ENCODE peak calls at places on chromosomes 6 and 20, in seven cellular contexts. K is brain microvascular endothelial cell; A is ACHN; H is kidney tubule cell; P is LHCN-M2; J is NCI-H1092; X is CD4-positive, alpha-beta memory T cell. Z is an unnamed sample.

GRCh38 chr6:157304840-157305675 is 18.3 kb downstream of the TMEM242 start:
- DNase-seq in K (peak), A (no peak), H (peak), P (no peak), J (no peak), X (no peak), Z (no peak)

GRCh38 chr6:16466778-16467177 is 228.4 kb downstream of the GMPR start:
- DNase-seq in K (no peak), A (no peak), H (no peak), P (no peak), J (no peak), X (no peak), Z (no peak)

GRCh38 chr20:34473262-34473883 is 42.8 kb upstream of the DYNLRB1 start:
- DNase-seq in K (peak), A (peak), H (no peak), P (peak), J (no peak), X (no peak), Z (no peak)

GRCh38 chr6:22149501-22150490 is 147.0 kb downstream of the PRL start:
- DNase-seq in K (peak), A (peak), H (peak), P (peak), J (peak), X (no peak), Z (no peak)

GRCh38 chr6:119200774-119201173 is 122.3 kb upstream of the FAM184A start:
- DNase-seq in K (no peak), A (peak), H (peak), P (no peak), J (no peak), X (no peak), Z (no peak)

GRCh38 chr6:36334832-36335459 is 1.7 kb downstream of the BNIP5 start:
- DNase-seq in K (no peak), A (no peak), H (peak), P (no peak), J (no peak), X (no peak), Z (no peak)

GRCh38 chr6:21845018-21845417 is 251.5 kb downstream of the SOX4 start:
- DNase-seq in K (no peak), A (peak), H (no peak), P (peak), J (no peak), X (no peak), Z (no peak)

GRCh38 chr6:131250121-131250520 is 114.9 kb downstream of the AKAP7 start:
- DNase-seq in K (peak), A (peak), H (peak), P (peak), J (no peak), X (no peak), Z (peak)

GRCh38 chr20:19885981-19886665 is 128.1 kb downstream of the RIN2 start:
- DNase-seq in K (peak), A (peak), H (peak), P (no peak), J (no peak), X (no peak), Z (peak)

GRCh38 chr6:121376411-121376810 is 42.1 kb upstream of the TBC1D32 start:
- DNase-seq in K (no peak), A (no peak), H (no peak), P (no peak), J (no peak), X (no peak), Z (no peak)

GRCh38 chr6:24935753-24936152 is at the start of gene RIPOR2:
- DNase-seq in K (no peak), A (no peak), H (no peak), P (no peak), J (no peak), X (peak), Z (no peak)

GRCh38 chr6:7673063-7673536 is 52.8 kb upstream of the BMP6 start:
- DNase-seq in K (peak), A (no peak), H (peak), P (no peak), J (no peak), X (no peak), Z (no peak)

GRCh38 chr6:11354019-11354418 is 121.6 kb upstream of the NEDD9 start:
- DNase-seq in K (peak), A (no peak), H (no peak), P (peak), J (no peak), X (peak), Z (no peak)

GRCh38 chr6:11803596-11803981 is 25.0 kb upstream of the ADTRP start:
- DNase-seq in K (no peak), A (no peak), H (no peak), P (no peak), J (no peak), X (no peak), Z (no peak)

GRCh38 chr6:142333431-142333830 is 31.6 kb downstream of the ADGRG6 start:
- DNase-seq in K (no peak), A (no peak), H (no peak), P (no peak), J (no peak), X (no peak), Z (no peak)

GRCh38 chr6:146041282-146041681 is 12.4 kb downstream of the GRM1 start:
- DNase-seq in K (peak), A (peak), H (peak), P (peak), J (no peak), X (no peak), Z (no peak)

GRCh38 chr6:49698538-49699205 is 14.7 kb downstream of the CRISP2 start:
- DNase-seq in K (no peak), A (no peak), H (no peak), P (no peak), J (no peak), X (no peak), Z (no peak)

GRCh38 chr20:20780127-20780822 is 67.8 kb upstream of the RALGAPA2 start:
- DNase-seq in K (no peak), A (no peak), H (peak), P (peak), J (no peak), X (no peak), Z (no peak)

GRCh38 chr6:164911151-164911550 is 398.3 kb downstream of the C6orf118 start:
- DNase-seq in K (no peak), A (no peak), H (no peak), P (no peak), J (no peak), X (no peak), Z (no peak)

GRCh38 chr6:158536084-158536890 is 23.6 kb upstream of the TMEM181 start:
- DNase-seq in K (peak), A (peak), H (peak), P (peak), J (peak), X (peak), Z (no peak)

GRCh38 chr6:144131248-144131709 is 19.0 kb upstream of the STX11 start:
- DNase-seq in K (peak), A (peak), H (peak), P (peak), J (no peak), X (no peak), Z (no peak)

GRCh38 chr6:145733770-145734169 is 1.6 kb downstream of the EPM2A start:
- DNase-seq in K (no peak), A (peak), H (peak), P (no peak), J (peak), X (no peak), Z (no peak)

GRCh38 chr20:11375368-11375767 is 542.3 kb upstream of the BTBD3 start:
- DNase-seq in K (no peak), A (no peak), H (no peak), P (no peak), J (no peak), X (no peak), Z (no peak)

GRCh38 chr20:24766826-24767622 is 182.0 kb upstream of the CST7 start:
- DNase-seq in K (no peak), A (no peak), H (peak), P (no peak), J (no peak), X (no peak), Z (no peak)

GRCh38 chr6:41581381-41581991 is 35.3 kb downstream of the FOXP4 start:
- DNase-seq in K (peak), A (peak), H (peak), P (peak), J (no peak), X (no peak), Z (no peak)

Z was measured in anterior cingulate cortex.